ENCODE peak calls at places on chromosomes 1 and 21, in six cellular contexts. O, A, F, M, K and G are unnamed samples.

GRCh38 chr1:87182611-87183010 is 146.1 kb upstream of the LMO4 start:
- DNase-seq in O (no peak), A (no peak), M (no peak), K (no peak), F (no peak), G (no peak)

GRCh38 chr1:226332947-226333346 is 24.0 kb upstream of the LIN9 start:
- DNase-seq in K (no peak), M (no peak), A (no peak), F (no peak), O (no peak), G (no peak)

GRCh38 chr1:11790880-11791715 is 14.7 kb downstream of the MTHFR start:
- DNase-seq in M (no peak), F (peak), A (no peak), O (no peak), K (no peak), G (no peak)

GRCh38 chr1:51526248-51526647 is 7.2 kb upstream of the EPS15 start:
- DNase-seq in O (no peak), M (no peak), F (no peak), K (no peak), A (no peak), G (no peak)

GRCh38 chr21:42629856-42630410 is 23.5 kb upstream of the PDE9A start:
- DNase-seq in F (no peak), O (no peak), A (no peak), K (no peak), M (no peak), G (no peak)

GRCh38 chr1:29414091-29414490 is 177.8 kb downstream of the PTPRU start:
- DNase-seq in K (no peak), M (no peak), F (no peak), A (peak), O (no peak), G (no peak)

GRCh38 chr1:204591473-204592090 is 75.4 kb downstream of the MDM4 start:
- DNase-seq in K (no peak), M (no peak), O (no peak), F (no peak), A (no peak), G (no peak)

GRCh38 chr1:151508721-151509292 is 2.4 kb upstream of the CGN start:
- DNase-seq in M (no peak), O (no peak), K (no peak), F (peak), A (no peak), G (no peak)

GRCh38 chr1:224779491-224780020 is 149.9 kb upstream of the DNAH14 start:
- DNase-seq in O (no peak), A (no peak), F (no peak), M (no peak), K (no peak), G (no peak)

GRCh38 chr1:194618101-194618500 is 1431.7 kb upstream of the B3GALT2 start:
- DNase-seq in M (no peak), A (no peak), F (no peak), K (no peak), O (no peak), G (no peak)

GRCh38 chr1:111856411-111857135 is 100.9 kb downstream of the DDX20 start:
- DNase-seq in M (no peak), A (no peak), O (no peak), F (no peak), K (no peak), G (no peak)

GRCh38 chr1:56452027-56453011 is 127.0 kb downstream of the PLPP3 start:
- DNase-seq in O (no peak), M (no peak), K (no peak), A (no peak), F (no peak), G (no peak)

GRCh38 chr1:109933856-109934711 is 23.4 kb downstream of the CSF1 start:
- DNase-seq in O (no peak), K (peak), M (no peak), F (peak), A (no peak), G (no peak)

GRCh38 chr1:109937738-109938137 is 27.1 kb downstream of the CSF1 start:
- DNase-seq in A (no peak), O (no peak), F (no peak), M (no peak), K (no peak), G (no peak)

GRCh38 chr1:109932679-109933078 is 22.0 kb downstream of the CSF1 start:
- DNase-seq in F (no peak), M (no peak), A (no peak), K (no peak), O (no peak), G (no peak)

GRCh38 chr1:109938556-109938955 is 27.9 kb downstream of the CSF1 start:
- DNase-seq in F (no peak), A (no peak), M (no peak), K (no peak), O (no peak), G (no peak)

GRCh38 chr1:109935451-109935900 is 24.8 kb downstream of the CSF1 start:
- DNase-seq in M (no peak), K (peak), O (no peak), F (no peak), A (no peak), G (no peak)
- TF ChIP-seq POLR2AphosphoS5 in M (no peak), K (peak), O (no peak), F (no peak), A (no peak), G (no peak)

GRCh38 chr1:234871710-234872262 is 256.9 kb downstream of the TOMM20 start:
- DNase-seq in F (no peak), O (no peak), M (no peak), K (no peak), A (no peak), G (no peak)

GRCh38 chr1:234875953-234876814 is 252.5 kb downstream of the TOMM20 start:
- DNase-seq in A (no peak), K (peak), O (peak), M (no peak), F (peak), G (peak)

GRCh38 chr1:234875328-234875952 is 253.2 kb downstream of the TOMM20 start:
- DNase-seq in O (no peak), F (peak), M (no peak), K (peak), A (no peak), G (no peak)

GRCh38 chr1:234877761-234878160 is 250.9 kb downstream of the TOMM20 start:
- DNase-seq in F (no peak), O (no peak), K (no peak), A (no peak), M (no peak), G (no peak)

DNA sequence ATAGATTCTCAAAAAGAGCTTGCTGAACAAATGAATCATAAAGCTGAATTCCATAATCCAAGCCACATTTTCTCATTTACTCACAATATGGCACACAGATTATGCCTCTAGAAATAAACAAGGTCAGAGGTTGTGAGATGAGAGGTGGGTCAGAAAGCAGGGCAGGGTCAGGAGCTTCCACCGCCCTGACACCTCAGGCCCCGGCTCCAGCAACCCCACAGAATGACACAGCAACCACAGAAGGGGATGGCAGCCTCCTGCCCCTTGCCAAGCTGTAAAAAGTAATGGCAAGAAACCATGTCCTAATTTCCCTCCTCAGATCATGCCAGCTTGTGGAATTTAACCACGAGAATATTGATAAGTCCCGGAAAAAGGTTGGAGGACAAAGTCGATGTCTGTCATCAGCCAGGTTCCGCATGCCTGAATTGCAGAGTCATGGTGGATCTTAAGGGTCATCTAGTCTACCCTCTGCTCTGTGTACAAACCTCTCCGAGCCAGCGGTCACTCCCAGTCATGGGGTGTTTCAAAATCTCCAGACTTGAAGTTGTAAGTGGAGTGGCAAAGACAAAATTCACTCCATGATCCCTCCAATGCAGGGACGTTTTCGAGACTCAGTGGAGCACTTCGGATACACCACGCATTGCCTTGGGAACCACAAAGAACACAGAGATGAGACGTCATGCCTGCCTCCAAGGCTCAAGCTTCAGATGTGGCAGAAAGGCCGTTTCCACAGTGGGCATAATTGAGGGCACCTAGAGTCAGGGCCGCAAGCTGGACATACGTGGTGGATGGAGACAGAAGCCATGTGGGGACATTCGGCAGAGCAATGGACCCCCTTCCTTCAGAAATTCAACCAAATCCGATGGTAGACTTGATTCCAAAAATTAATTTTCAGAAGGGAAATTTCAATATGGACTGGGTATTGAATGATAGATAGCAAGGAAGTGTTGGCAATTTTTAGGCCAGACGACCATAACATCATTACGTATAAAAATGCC is 254.0 kb downstream of the TOMM20 start:
- DNase-seq in K (peak), M (no peak), F (peak), A (no peak), O (no peak), G (no peak)
- TF ChIP-seq POLR2A in K (peak), M (no peak), F (no peak), A (no peak), O (no peak), G (no peak)

DNA sequence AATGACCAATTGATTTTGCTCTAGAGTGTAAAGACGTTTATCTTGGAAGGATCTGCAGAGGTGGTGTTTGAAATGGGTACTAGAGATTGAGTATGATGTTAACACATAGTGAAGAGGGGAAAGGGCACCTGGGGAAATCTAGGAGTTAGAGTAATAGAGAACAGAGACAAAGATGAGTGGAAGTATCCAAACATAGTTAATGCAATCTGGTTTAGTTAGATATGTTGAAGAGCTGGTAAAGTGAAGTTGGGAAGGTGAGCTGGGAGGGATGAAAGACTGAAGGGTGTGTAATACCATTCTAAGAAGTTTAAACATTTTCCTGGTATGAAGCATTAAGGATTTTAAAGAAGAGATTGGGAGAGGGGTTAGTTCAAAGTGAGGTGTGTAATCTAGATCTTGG is 11.0 kb downstream of the XPR1 start:
- DNase-seq in O (no peak), K (no peak), F (no peak), A (no peak), M (no peak), G (no peak)
- TF ChIP-seq TAF1 in O (no peak), K (no peak), F (no peak), A (no peak), M (no peak), G (no peak)

GRCh38 chr21:35195232-35195631 is 146.1 kb upstream of the RUNX1 start:
- DNase-seq in K (no peak), M (no peak), F (peak), O (no peak), A (no peak), G (no peak)

GRCh38 chr21:35190201-35190701 is 141.1 kb upstream of the RUNX1 start:
- DNase-seq in O (no peak), F (no peak), K (no peak), M (no peak), A (no peak), G (no peak)

GRCh38 chr21:35191128-35191527 is 142.0 kb upstream of the RUNX1 start:
- DNase-seq in F (no peak), O (no peak), A (no peak), K (no peak), M (no peak), G (no peak)

GRCh38 chr21:35191754-35192153 is 142.7 kb upstream of the RUNX1 start:
- DNase-seq in O (no peak), M (no peak), F (no peak), K (no peak), A (no peak), G (no peak)

DNA sequence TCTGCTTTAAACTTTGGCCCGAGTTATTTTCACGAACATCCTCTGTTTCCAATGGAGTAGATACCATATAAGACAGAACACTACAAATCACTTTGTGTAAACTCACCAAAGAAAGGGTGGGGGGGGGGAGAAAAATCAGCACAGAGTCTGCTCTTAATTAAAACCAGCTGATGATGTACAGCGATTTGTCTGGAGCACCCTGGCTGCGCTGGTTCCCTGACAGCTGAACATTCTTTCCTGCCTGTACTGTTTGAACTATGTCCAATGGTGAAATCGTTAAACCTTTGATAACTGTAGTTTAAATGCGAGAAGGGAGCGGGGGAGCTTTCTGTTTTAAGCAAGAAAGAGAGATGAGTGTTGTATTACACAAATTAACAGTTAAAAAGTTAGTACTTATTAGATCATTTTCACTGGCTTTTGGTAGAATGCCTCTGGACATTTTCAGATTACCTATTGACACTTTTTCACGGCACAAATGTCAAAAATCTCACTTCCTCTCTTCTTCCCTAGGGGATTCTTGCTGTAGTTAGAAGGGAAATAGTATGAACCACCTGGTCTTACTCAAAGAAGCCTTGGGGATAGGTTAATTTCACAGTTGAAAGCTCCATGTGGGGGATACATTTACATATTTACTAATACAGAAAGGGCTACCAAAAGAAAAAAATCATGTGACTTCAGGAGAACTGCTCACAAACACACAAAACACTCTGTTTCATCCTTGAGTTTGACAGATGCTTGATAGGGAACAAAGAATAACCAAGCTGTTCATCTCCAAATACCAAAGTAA is 140.2 kb upstream of the RUNX1 start:
- DNase-seq in F (no peak), O (no peak), K (no peak), M (peak), A (no peak), G (peak)
- TF ChIP-seq POLR2AphosphoS5 in F (no peak), O (no peak), K (no peak), M (no peak), A (no peak), G (no peak)

DNA sequence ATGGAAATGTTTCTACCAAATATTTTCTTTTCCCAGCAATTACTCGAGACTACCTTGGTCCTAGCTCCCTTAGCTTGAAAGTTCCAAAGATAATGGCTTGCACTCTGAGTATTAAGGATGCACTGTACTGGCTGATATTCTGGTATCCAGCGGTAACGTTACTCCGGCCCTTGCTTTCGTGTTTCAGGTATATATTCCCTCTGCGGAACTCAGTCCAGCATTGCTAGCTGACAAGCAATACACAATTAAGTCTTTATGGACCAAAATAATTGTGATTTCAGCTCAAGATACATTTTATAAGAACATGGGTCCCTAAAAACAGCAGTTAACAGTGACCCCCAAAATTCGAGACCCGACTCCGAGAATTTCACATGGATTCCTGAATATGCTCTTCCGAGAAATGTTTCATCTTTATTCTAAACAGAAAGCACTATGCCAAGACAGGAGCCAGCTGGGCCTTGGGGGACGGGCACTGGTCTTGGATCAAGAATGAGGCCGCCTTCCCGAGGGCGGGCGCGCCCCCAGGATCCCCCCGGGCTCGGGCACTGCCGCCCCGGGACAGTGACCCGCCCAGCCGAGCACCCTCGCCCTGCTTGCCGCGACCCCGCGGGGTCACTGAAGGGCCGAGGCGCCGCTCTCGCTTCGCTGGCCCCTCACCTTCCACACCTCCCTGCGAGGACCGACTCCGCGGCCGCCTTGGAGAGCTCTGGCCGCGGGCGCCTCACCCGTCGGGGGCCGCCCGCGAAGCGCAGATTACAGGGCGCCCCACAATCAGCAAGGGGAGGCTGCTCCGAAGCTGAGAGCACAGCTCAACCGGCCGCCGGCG is 664 bp downstream of the SCYL3 start:
- DNase-seq in A (no peak), M (no peak), O (no peak), F (peak), K (no peak), G (no peak)
- TF ChIP-seq POLR2A in A (no peak), M (no peak), O (no peak), F (peak), K (no peak), G (no peak)